ENCODE peak calls at places on chromosomes 2 and 18, in six cellular contexts. One of them, this sample, is unnamed.

GRCh38 chr2:112607680-112608438 is 23.4 kb downstream of the CHCHD5 start:
- DNase-seq in transverse colon: no peak
- DNase-seq in fibroblast of mammary gland: no peak
- DNase-seq in heart right ventricle: no peak
- DNase-seq in PC-9: no peak
- DNase-seq in AG09309: no peak
- DNase-seq in this sample: no peak

GRCh38 chr2:98514096-98514639 is 69.5 kb downstream of the INPP4A start:
- DNase-seq in transverse colon: no peak
- DNase-seq in fibroblast of mammary gland: no peak
- DNase-seq in heart right ventricle: no peak
- DNase-seq in PC-9: no peak
- DNase-seq in AG09309: no peak
- DNase-seq in this sample: no peak

GRCh38 chr2:134669731-134670669 is 48.8 kb downstream of the TMEM163 start:
- DNase-seq in transverse colon: no peak
- DNase-seq in fibroblast of mammary gland: no peak
- DNase-seq in heart right ventricle: no peak
- DNase-seq in PC-9: no peak
- DNase-seq in AG09309: no peak
- DNase-seq in this sample: no peak

GRCh38 chr2:99507964-99508818 is 18.4 kb upstream of the REV1 start:
- DNase-seq in transverse colon: no peak
- DNase-seq in fibroblast of mammary gland: no peak
- DNase-seq in heart right ventricle: no peak
- DNase-seq in PC-9: no peak
- DNase-seq in AG09309: no peak
- DNase-seq in this sample: no peak

GRCh38 chr2:221370076-221370941 is 201.8 kb downstream of the EPHA4 start:
- DNase-seq in transverse colon: no peak
- DNase-seq in fibroblast of mammary gland: no peak
- DNase-seq in heart right ventricle: peak; percentile 9
- DNase-seq in PC-9: no peak
- DNase-seq in AG09309: no peak
- DNase-seq in this sample: no peak

GRCh38 chr18:3623769-3624545 is 174.0 kb downstream of the TGIF1 start:
- DNase-seq in transverse colon: peak; percentile 85
- DNase-seq in fibroblast of mammary gland: peak; percentile 99
- DNase-seq in heart right ventricle: peak; percentile 78
- DNase-seq in PC-9: peak; percentile 94
- DNase-seq in AG09309: peak; percentile 98
- DNase-seq in this sample: peak; percentile 87

GRCh38 chr2:157256621-157257020 is 884 bp upstream of the GALNT5 start:
- DNase-seq in transverse colon: no peak
- DNase-seq in fibroblast of mammary gland: peak; percentile 45
- DNase-seq in heart right ventricle: no peak
- DNase-seq in PC-9: no peak
- DNase-seq in AG09309: no peak
- DNase-seq in this sample: no peak

GRCh38 chr18:63470751-63471150 is 6.0 kb upstream of the SERPINB5 start:
- DNase-seq in transverse colon: no peak
- DNase-seq in fibroblast of mammary gland: no peak
- DNase-seq in heart right ventricle: no peak
- DNase-seq in PC-9: no peak
- DNase-seq in AG09309: no peak
- DNase-seq in this sample: no peak

GRCh38 chr18:13136689-13137040 is 81.9 kb upstream of the LDLRAD4 start:
- DNase-seq in transverse colon: peak; percentile 21
- DNase-seq in fibroblast of mammary gland: no peak
- DNase-seq in heart right ventricle: no peak
- DNase-seq in PC-9: no peak
- DNase-seq in AG09309: no peak
- DNase-seq in this sample: no peak

GRCh38 chr18:47944972-47945843 is 14.7 kb upstream of the SMAD2 start:
- DNase-seq in transverse colon: no peak
- DNase-seq in fibroblast of mammary gland: peak; percentile 75
- DNase-seq in heart right ventricle: no peak
- DNase-seq in PC-9: no peak
- DNase-seq in AG09309: no peak
- DNase-seq in this sample: no peak

GRCh38 chr2:163198972-163199371 is 360.4 kb upstream of the KCNH7 start:
- DNase-seq in transverse colon: no peak
- DNase-seq in fibroblast of mammary gland: no peak
- DNase-seq in heart right ventricle: no peak
- DNase-seq in PC-9: no peak
- DNase-seq in AG09309: no peak
- DNase-seq in this sample: no peak

GRCh38 chr2:193462411-193462810 is 1267.7 kb upstream of the TMEFF2 start:
- DNase-seq in transverse colon: no peak
- DNase-seq in fibroblast of mammary gland: peak; percentile 25
- DNase-seq in heart right ventricle: no peak
- DNase-seq in PC-9: no peak
- DNase-seq in AG09309: peak; percentile 2
- DNase-seq in this sample: no peak

GRCh38 chr2:238711346-238711745 is 136.5 kb upstream of the TWIST2 start:
- DNase-seq in transverse colon: no peak
- DNase-seq in fibroblast of mammary gland: no peak
- DNase-seq in heart right ventricle: no peak
- DNase-seq in PC-9: no peak
- DNase-seq in AG09309: no peak
- DNase-seq in this sample: no peak

GRCh38 chr2:241185961-241186360 is 2.5 kb upstream of the ANO7 start:
- DNase-seq in transverse colon: no peak
- DNase-seq in fibroblast of mammary gland: no peak
- DNase-seq in heart right ventricle: no peak
- DNase-seq in PC-9: no peak
- DNase-seq in AG09309: no peak
- DNase-seq in this sample: no peak

GRCh38 chr2:109701362-109701761 is 87.2 kb downstream of the SOWAHC start:
- DNase-seq in transverse colon: no peak
- DNase-seq in fibroblast of mammary gland: no peak
- DNase-seq in heart right ventricle: no peak
- DNase-seq in PC-9: peak; percentile 26
- DNase-seq in AG09309: no peak
- DNase-seq in this sample: no peak

GRCh38 chr2:99776521-99777265 is 286.9 kb upstream of the REV1 start:
- DNase-seq in transverse colon: no peak
- DNase-seq in fibroblast of mammary gland: no peak
- DNase-seq in heart right ventricle: no peak
- DNase-seq in PC-9: no peak
- DNase-seq in AG09309: no peak
- DNase-seq in this sample: no peak

GRCh38 chr18:46433121-46433826 is 223.7 kb downstream of the LOXHD1 start:
- DNase-seq in transverse colon: no peak
- DNase-seq in fibroblast of mammary gland: no peak
- DNase-seq in heart right ventricle: no peak
- DNase-seq in PC-9: no peak
- DNase-seq in AG09309: no peak
- DNase-seq in this sample: no peak

GRCh38 chr2:215270118-215270451 is 41.8 kb upstream of the ATIC start:
- DNase-seq in transverse colon: no peak
- DNase-seq in fibroblast of mammary gland: no peak
- DNase-seq in heart right ventricle: no peak
- DNase-seq in PC-9: no peak
- DNase-seq in AG09309: no peak
- DNase-seq in this sample: no peak

GRCh38 chr18:41144444-41144843 is 810.6 kb upstream of the PIK3C3 start:
- DNase-seq in transverse colon: no peak
- DNase-seq in fibroblast of mammary gland: peak; percentile 77
- DNase-seq in heart right ventricle: no peak
- DNase-seq in PC-9: no peak
- DNase-seq in AG09309: no peak
- DNase-seq in this sample: no peak

GRCh38 chr2:73640537-73640936 is 1.7 kb downstream of the NAT8 start:
- DNase-seq in transverse colon: no peak
- DNase-seq in fibroblast of mammary gland: peak; percentile 47
- DNase-seq in heart right ventricle: no peak
- DNase-seq in PC-9: no peak
- DNase-seq in AG09309: no peak
- DNase-seq in this sample: no peak
- H3K4me3 ChIP-seq in transverse colon: no peak overlapping the region
- H3K4me3 ChIP-seq in fibroblast of mammary gland: no peak overlapping the region
- H3K4me3 ChIP-seq in heart right ventricle: no peak overlapping the region
- H3K4me3 ChIP-seq in PC-9: no peak overlapping the region
- H3K4me3 ChIP-seq in AG09309: no peak overlapping the region
- H3K4me3 ChIP-seq in this sample: no peak overlapping the region

GRCh38 chr2:175003875-175004729 is 1.1 kb downstream of the CHN1 start:
- DNase-seq in transverse colon: no peak
- DNase-seq in fibroblast of mammary gland: no peak
- DNase-seq in heart right ventricle: no peak
- DNase-seq in PC-9: peak; percentile 32
- DNase-seq in AG09309: no peak
- DNase-seq in this sample: no peak
- H3K4me3 ChIP-seq in transverse colon: peak overlapping the region; percentile 59
- H3K4me3 ChIP-seq in fibroblast of mammary gland: peak overlapping the region; percentile 34
- H3K4me3 ChIP-seq in heart right ventricle: peak overlapping the region; percentile 94
- H3K4me3 ChIP-seq in PC-9: peak overlapping the region; percentile 77
- H3K4me3 ChIP-seq in AG09309: peak overlapping the region; percentile 54
- H3K4me3 ChIP-seq in this sample: peak overlapping the region; percentile 69

GRCh38 chr2:222862915-222863544 is 2.2 kb downstream of the ACSL3 start:
- DNase-seq in transverse colon: no peak
- DNase-seq in fibroblast of mammary gland: peak; percentile 38
- DNase-seq in heart right ventricle: no peak
- DNase-seq in PC-9: no peak
- DNase-seq in AG09309: no peak
- DNase-seq in this sample: no peak
- H3K4me3 ChIP-seq in transverse colon: no peak overlapping the region
- H3K4me3 ChIP-seq in fibroblast of mammary gland: peak overlapping the region; percentile 63
- H3K4me3 ChIP-seq in heart right ventricle: peak overlapping the region; percentile 89
- H3K4me3 ChIP-seq in PC-9: peak overlapping the region; percentile 83
- H3K4me3 ChIP-seq in AG09309: no peak overlapping the region
- H3K4me3 ChIP-seq in this sample: peak overlapping the region; percentile 89

GRCh38 chr2:24482256-24482971 is 8.6 kb upstream of the NCOA1 start:
- DNase-seq in transverse colon: no peak
- DNase-seq in fibroblast of mammary gland: no peak
- DNase-seq in heart right ventricle: no peak
- DNase-seq in PC-9: no peak
- DNase-seq in AG09309: no peak
- DNase-seq in this sample: no peak
- H3K4me3 ChIP-seq in transverse colon: no peak overlapping the region
- H3K4me3 ChIP-seq in fibroblast of mammary gland: no peak overlapping the region
- H3K4me3 ChIP-seq in heart right ventricle: no peak overlapping the region
- H3K4me3 ChIP-seq in PC-9: no peak overlapping the region
- H3K4me3 ChIP-seq in AG09309: no peak overlapping the region
- H3K4me3 ChIP-seq in this sample: no peak overlapping the region

DNA sequence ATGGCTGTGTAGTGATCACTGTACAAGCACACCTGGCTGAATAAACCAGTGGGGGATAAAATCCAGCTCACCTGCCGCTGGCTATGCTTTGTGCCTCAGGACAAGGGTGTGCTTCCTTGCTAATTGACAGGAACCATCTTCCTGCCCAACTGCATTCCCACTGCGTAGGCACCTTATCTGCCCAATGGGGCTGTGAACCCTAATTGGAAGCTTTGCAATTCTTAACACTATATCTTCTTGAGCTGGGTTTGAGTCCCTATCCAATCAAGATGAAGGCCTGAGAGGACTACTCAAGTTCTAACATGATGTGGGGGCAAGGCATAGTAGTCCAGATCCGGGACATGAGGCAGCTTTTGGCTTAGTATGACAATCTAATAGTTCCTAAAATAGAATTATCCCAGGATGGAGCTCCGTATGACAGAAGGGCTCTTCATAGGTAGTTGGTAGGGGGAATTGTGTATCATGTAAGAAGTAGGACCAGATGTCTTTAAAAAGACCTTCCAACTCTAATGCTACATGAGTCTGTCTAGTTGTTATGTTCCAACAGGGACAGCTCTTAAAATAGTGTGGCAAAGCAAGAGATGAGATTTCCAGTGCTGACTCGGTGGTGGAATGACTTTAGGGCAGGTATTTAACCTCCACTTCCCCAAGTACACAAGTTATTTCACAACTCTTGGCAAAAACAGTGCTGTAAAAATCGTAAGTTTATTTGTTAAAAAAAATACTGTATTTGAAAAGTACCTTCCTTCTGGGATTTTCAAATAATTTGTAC is 2.3 kb upstream of the TMEM150A start:
- DNase-seq in transverse colon: no peak
- DNase-seq in fibroblast of mammary gland: no peak
- DNase-seq in heart right ventricle: no peak
- DNase-seq in PC-9: no peak
- DNase-seq in AG09309: no peak
- DNase-seq in this sample: no peak
- H3K4me3 ChIP-seq in transverse colon: no peak overlapping the region
- H3K4me3 ChIP-seq in fibroblast of mammary gland: no peak overlapping the region
- H3K4me3 ChIP-seq in heart right ventricle: no peak overlapping the region
- H3K4me3 ChIP-seq in PC-9: peak overlapping the region; percentile 59
- H3K4me3 ChIP-seq in AG09309: no peak overlapping the region
- H3K4me3 ChIP-seq in this sample: no peak overlapping the region

GRCh38 chr2:58608146-58608545 is 367.0 kb upstream of the FANCL start:
- DNase-seq in transverse colon: no peak
- DNase-seq in fibroblast of mammary gland: no peak
- DNase-seq in heart right ventricle: no peak
- DNase-seq in PC-9: no peak
- DNase-seq in AG09309: no peak
- DNase-seq in this sample: no peak

GRCh38 chr2:58606799-58607198 is 365.7 kb upstream of the FANCL start:
- DNase-seq in transverse colon: no peak
- DNase-seq in fibroblast of mammary gland: peak; percentile 53
- DNase-seq in heart right ventricle: no peak
- DNase-seq in PC-9: no peak
- DNase-seq in AG09309: no peak
- DNase-seq in this sample: no peak

GRCh38 chr2:58601017-58601416 is 359.9 kb upstream of the FANCL start:
- DNase-seq in transverse colon: no peak
- DNase-seq in fibroblast of mammary gland: peak; percentile 90
- DNase-seq in heart right ventricle: no peak
- DNase-seq in PC-9: no peak
- DNase-seq in AG09309: no peak
- DNase-seq in this sample: no peak

GRCh38 chr2:58607479-58607878 is 366.4 kb upstream of the FANCL start:
- DNase-seq in transverse colon: no peak
- DNase-seq in fibroblast of mammary gland: no peak
- DNase-seq in heart right ventricle: no peak
- DNase-seq in PC-9: no peak
- DNase-seq in AG09309: no peak
- DNase-seq in this sample: no peak

GRCh38 chr2:58604096-58604495 is 363.0 kb upstream of the FANCL start:
- DNase-seq in transverse colon: no peak
- DNase-seq in fibroblast of mammary gland: peak; percentile 62
- DNase-seq in heart right ventricle: no peak
- DNase-seq in PC-9: no peak
- DNase-seq in AG09309: no peak
- DNase-seq in this sample: no peak
- H3K4me3 ChIP-seq in transverse colon: no peak overlapping the region
- H3K4me3 ChIP-seq in fibroblast of mammary gland: no peak overlapping the region
- H3K4me3 ChIP-seq in heart right ventricle: no peak overlapping the region
- H3K4me3 ChIP-seq in PC-9: no peak overlapping the region
- H3K4me3 ChIP-seq in AG09309: no peak overlapping the region
- H3K4me3 ChIP-seq in this sample: no peak overlapping the region

This sample was measured in HFF-Myc.